ENCODE peak calls at places on chromosomes 16 and 17, in four cellular contexts. O is cardiac muscle cell, K is PC-9, C is thoracic aorta. U is an unnamed sample. For H3K27me3, the result is how much of the 10 kb centered on the place peaks cover.

GRCh38 chr16:11379420-11379819 is 34.2 kb downstream of the RMI2 start:
- DNase-seq in C (no peak), K (peak), O (no peak), U (no peak)

GRCh38 chr16:67435758-67436164 is 4.8 kb downstream of the HSD11B2 start:
- DNase-seq in O (no peak), C (no peak), K (peak), U (no peak)

GRCh38 chr17:81960130-81960958 is 643 bp downstream of the NOTUM start:
- DNase-seq in O (no peak), C (no peak), K (no peak), U (no peak)

GRCh38 chr16:77790964-77791363 is 2.6 kb downstream of the VAT1L start:
- DNase-seq in C (no peak), O (no peak), K (no peak), U (no peak)

GRCh38 chr16:4344659-4345438 is 6.3 kb downstream of the PAM16 start:
- DNase-seq in K (no peak), C (no peak), O (no peak), U (no peak)

GRCh38 chr16:88533381-88533831 is 36.8 kb upstream of the ZC3H18 start:
- DNase-seq in K (no peak), O (no peak), C (no peak), U (no peak)

GRCh38 chr17:43019418-43019817 is 2.8 kb downstream of the VAT1 start:
- DNase-seq in O (peak), C (no peak), K (no peak), U (no peak)

GRCh38 chr17:38550661-38551060 is 55.1 kb downstream of the SRCIN1 start:
- DNase-seq in K (no peak), O (no peak), C (peak), U (no peak)

GRCh38 chr17:19799796-19800195 is 51.7 kb upstream of the ALDH3A1 start:
- DNase-seq in O (no peak), C (no peak), K (no peak), U (no peak)

GRCh38 chr17:927611-928461 is 51.7 kb downstream of the NXN start:
- DNase-seq in O (no peak), K (peak), C (no peak), U (no peak)

GRCh38 chr17:79160980-79161621 is 86.5 kb downstream of the ENGASE start:
- DNase-seq in O (no peak), K (no peak), C (no peak), U (no peak)

GRCh38 chr17:951388-952132 is 28.0 kb downstream of the NXN start:
- DNase-seq in K (peak), C (no peak), O (peak), U (no peak)

GRCh38 chr17:71902931-71903506 is 217.8 kb upstream of the SOX9 start:
- DNase-seq in O (no peak), K (no peak), C (no peak), U (no peak)

GRCh38 chr17:74132354-74132753 is 71.1 kb upstream of the RPL38 start:
- DNase-seq in O (no peak), C (no peak), K (no peak), U (no peak)

GRCh38 chr16:55499281-55499680 is 9.6 kb upstream of the LPCAT2 start:
- DNase-seq in C (no peak), O (no peak), K (no peak), U (no peak)

GRCh38 chr17:80970044-80970761 is 21.4 kb upstream of the CHMP6 start:
- DNase-seq in K (no peak), C (no peak), O (no peak), U (peak)

GRCh38 chr16:68229431-68230175 is 6.3 kb downstream of the ESRP2 start:
- DNase-seq in O (peak), C (no peak), K (no peak), U (no peak)

GRCh38 chr17:72927146-72927545 is 165.3 kb downstream of the SLC39A11 start:
- DNase-seq in K (no peak), O (no peak), C (no peak), U (no peak)

GRCh38 chr16:705748-706188 is at the start of gene FBXL16:
- DNase-seq in C (no peak), O (no peak), K (no peak), U (no peak)

GRCh38 chr16:48041861-48042435 is 113.8 kb downstream of the ABCC12 start:
- DNase-seq in C (no peak), K (no peak), O (peak), U (no peak)

GRCh38 chr16:46947900-46948547 is 25.4 kb downstream of the DNAJA2 start:
- DNase-seq in O (peak), K (peak), C (no peak), U (no peak)

DNA sequence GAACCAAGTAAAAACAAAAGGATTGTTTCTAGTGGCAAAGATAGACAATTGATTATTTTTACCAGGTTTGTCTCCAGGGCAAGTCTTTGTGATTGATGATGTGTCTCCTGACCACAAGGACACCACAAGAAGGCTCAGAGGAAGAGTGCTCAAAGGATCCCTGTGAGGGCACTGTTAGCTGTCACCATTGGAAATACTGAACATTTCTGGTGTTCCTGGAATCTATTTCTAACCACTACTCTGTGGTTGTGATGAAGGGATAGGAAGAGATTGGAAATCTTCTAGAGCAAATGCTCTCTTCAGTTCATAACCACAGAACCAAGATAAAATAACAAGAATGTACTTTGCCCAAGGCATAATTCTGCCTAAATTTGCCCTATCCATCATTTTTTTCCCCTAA is 15.3 kb downstream of the RNF43 start:
- DNase-seq in K (peak), C (no peak), O (no peak), U (no peak)
- H3K27me3 ChIP-seq in K (under half), C (under half), O (under half), U (under half)

GRCh38 chr17:77454560-77455095 is 313.9 kb downstream of the SEC14L1 start:
- DNase-seq in K (no peak), C (no peak), O (no peak), U (no peak)
- H3K4me3 ChIP-seq in K (no peak), C (peak), O (no peak), U (peak)

GRCh38 chr16:24781256-24781655 is 51.8 kb downstream of the TNRC6A start:
- DNase-seq in O (no peak), K (no peak), C (no peak), U (no peak)

GRCh38 chr16:24789881-24790280 is 55.9 kb upstream of the SLC5A11 start:
- DNase-seq in C (no peak), O (no peak), K (no peak), U (no peak)

GRCh38 chr16:24778676-24779075 is 49.2 kb downstream of the TNRC6A start:
- DNase-seq in O (no peak), C (no peak), K (no peak), U (no peak)

GRCh38 chr16:24784121-24784520 is 54.7 kb downstream of the TNRC6A start:
- DNase-seq in C (no peak), O (no peak), K (no peak), U (no peak)
- H3K27me3 ChIP-seq in C (under half), O (under half), K (under half), U (under half)

GRCh38 chr16:64434526-64435069 is 687.3 kb downstream of the CDH11 start:
- DNase-seq in O (peak), C (no peak), K (no peak), U (no peak)

GRCh38 chr16:64440421-64440831 is 681.4 kb downstream of the CDH11 start:
- DNase-seq in K (peak), O (no peak), C (no peak), U (no peak)

GRCh38 chr16:64445245-64445644 is 676.6 kb downstream of the CDH11 start:
- DNase-seq in K (no peak), C (no peak), O (no peak), U (no peak)

GRCh38 chr16:64437706-64438329 is 684.0 kb downstream of the CDH11 start:
- DNase-seq in C (no peak), O (peak), K (no peak), U (no peak)

GRCh38 chr16:64440005-64440404 is 681.9 kb downstream of the CDH11 start:
- DNase-seq in K (no peak), C (no peak), O (no peak), U (no peak)
- H3K4me3 ChIP-seq in K (no peak), C (no peak), O (no peak), U (no peak)

DNA sequence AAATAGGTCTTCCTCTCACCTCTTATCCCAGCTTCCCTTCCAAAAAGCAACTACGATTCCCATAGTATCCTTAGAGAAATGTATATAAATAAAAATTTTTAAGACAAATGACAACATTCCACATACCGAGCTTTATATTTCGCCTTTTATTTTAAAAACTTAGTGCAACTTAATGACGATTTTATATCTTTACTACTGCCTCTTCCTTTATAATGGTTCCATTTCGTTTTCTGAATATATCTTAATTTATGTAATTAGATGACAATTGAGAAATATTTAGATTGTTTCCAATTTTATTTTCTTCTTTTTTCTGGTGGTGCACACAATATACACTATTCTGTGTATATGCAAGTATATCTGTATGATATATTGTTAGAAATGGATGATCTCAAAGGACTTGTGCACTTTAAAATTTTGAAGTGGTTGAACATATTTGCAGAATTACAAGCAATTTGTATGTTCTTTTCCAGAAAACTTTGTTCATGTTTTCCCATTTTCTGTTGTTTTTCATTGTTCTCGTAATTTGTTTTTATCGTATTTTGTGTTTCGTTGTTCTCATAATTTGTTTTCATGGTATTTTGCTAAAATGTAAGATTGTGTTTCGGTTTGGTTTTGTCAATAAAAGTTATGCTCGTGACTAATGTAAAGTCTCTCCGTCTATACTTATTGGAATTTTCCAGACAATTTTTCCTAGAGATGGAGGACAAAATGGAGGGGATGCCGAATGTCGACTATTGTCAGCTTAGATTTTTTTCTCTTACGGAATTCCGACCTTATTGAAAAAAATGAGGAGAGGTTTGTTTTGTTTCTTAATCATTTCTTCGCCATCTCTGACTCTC is 20.4 kb upstream of the HOXB13 start:
- DNase-seq in O (no peak), K (no peak), C (no peak), U (no peak)
- H3K27me3 ChIP-seq in O (half or more), K (half or more), C (under half), U (half or more)

DNA sequence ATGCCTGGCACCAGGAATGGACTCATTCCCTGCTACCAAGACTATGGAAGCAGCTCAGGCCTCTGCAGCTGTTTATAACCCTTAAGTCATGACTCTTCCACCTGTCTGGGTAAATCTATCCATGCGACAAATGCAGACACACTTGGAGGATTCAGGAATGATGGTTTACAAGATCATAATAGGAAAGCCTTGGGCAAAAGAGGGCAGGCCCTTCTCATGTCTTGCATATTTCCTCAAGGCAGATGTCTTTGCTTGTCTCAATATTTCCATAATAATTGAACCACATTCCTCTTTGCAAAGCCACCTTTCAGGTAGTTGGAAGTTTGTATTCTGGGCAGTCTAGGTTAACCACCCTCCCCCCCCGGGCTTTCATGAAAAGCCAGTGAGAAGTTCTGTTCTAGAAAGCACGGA is 884 bp upstream of the JPT1 start:
- DNase-seq in C (no peak), K (peak), O (no peak), U (no peak)
- H3K4me3 ChIP-seq in C (peak), K (no peak), O (no peak), U (no peak)

DNA sequence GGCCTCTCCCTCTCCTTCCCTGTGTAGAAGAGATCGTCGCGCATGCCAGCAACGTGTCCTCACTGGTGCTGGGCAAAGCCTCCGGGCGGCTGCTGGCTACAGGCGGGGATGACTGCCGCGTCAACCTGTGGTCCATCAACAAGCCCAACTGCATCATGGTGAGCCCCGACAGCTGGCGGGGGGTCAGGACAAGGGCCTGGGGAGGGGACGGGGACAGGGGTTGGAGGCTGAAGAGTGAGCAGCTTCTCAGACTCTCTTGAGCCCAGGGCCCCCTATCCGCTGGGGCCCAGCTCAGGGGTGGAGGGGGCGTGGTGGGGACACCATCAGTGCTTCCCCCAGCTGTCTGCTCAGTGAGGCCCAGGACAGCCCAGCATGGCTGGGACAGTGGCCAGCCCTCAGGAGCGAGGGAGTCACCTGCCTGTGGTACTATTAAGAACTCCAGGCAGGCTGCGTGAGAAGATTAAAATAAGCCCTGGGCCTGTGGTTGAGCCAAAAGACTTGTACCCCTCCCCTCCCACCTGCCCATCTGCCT is 6.2 kb downstream of the KATNB1 start:
- DNase-seq in O (no peak), K (no peak), C (no peak), U (no peak)
- H3K27me3 ChIP-seq in O (under half), K (under half), C (under half), U (under half)

GRCh38 chr17:70028397-70028796 is 46.6 kb upstream of the KCNJ16 start:
- DNase-seq in O (no peak), K (no peak), C (no peak), U (no peak)
- H3K4me3 ChIP-seq in O (no peak), K (no peak), C (no peak), U (no peak)